ENCODE peak calls at places on chromosomes 16 and 17, in six cellular contexts. V is PC-9; B is AG04450; W is CD4-positive, alpha-beta T cell; S is choroid plexus epithelial cell; H is B cell. Q is an unnamed sample.

GRCh38 chr17:13420294-13421277 is 181.1 kb downstream of the HS3ST3A1 start:
- DNase-seq in B (peak), V (no peak), S (peak), W (no peak), H (no peak), Q (no peak)

GRCh38 chr16:78407191-78407590 is 307.7 kb downstream of the WWOX start:
- DNase-seq in B (no peak), S (peak), V (no peak), W (no peak), H (no peak), Q (no peak)

GRCh38 chr17:36068524-36068923 is 4.5 kb downstream of the CCL18 start:
- DNase-seq in V (no peak), H (no peak), W (no peak), S (no peak), B (no peak), Q (no peak)

GRCh38 chr17:17343160-17343735 is 40.1 kb downstream of the NT5M start:
- DNase-seq in H (no peak), V (no peak), S (no peak), B (no peak), W (no peak), Q (no peak)

GRCh38 chr16:30700491-30700890 is 1.5 kb downstream of the SRCAP start:
- DNase-seq in S (peak), V (no peak), W (no peak), H (no peak), B (no peak), Q (no peak)

GRCh38 chr17:67636841-67637240 is 80.9 kb upstream of the NOL11 start:
- DNase-seq in V (no peak), S (peak), H (no peak), W (no peak), B (no peak), Q (no peak)

GRCh38 chr17:8935194-8935593 is 30.3 kb downstream of the PIK3R5 start:
- DNase-seq in W (no peak), H (peak), S (no peak), B (no peak), V (no peak), Q (no peak)

GRCh38 chr16:616771-617586 is 13.8 kb upstream of the WFIKKN1 start:
- DNase-seq in B (no peak), S (no peak), H (no peak), W (no peak), V (no peak), Q (no peak)

GRCh38 chr17:43104665-43105064 is 20.5 kb downstream of the BRCA1 start:
- DNase-seq in V (no peak), S (no peak), H (no peak), B (no peak), W (no peak), Q (no peak)

GRCh38 chr16:59192551-59193199 is 458.6 kb upstream of the GOT2 start:
- DNase-seq in W (peak), B (no peak), V (peak), H (no peak), S (peak), Q (peak)

GRCh38 chr17:72978593-72979218 is 113.8 kb downstream of the SLC39A11 start:
- DNase-seq in H (no peak), B (no peak), S (peak), V (no peak), W (no peak), Q (no peak)

GRCh38 chr17:13333661-13334060 is 268.1 kb downstream of the HS3ST3A1 start:
- DNase-seq in W (no peak), S (no peak), V (no peak), B (no peak), H (no peak), Q (no peak)

GRCh38 chr16:22300427-22301071 is 3.3 kb downstream of the POLR3E start:
- DNase-seq in V (peak), H (peak), S (peak), W (peak), B (peak), Q (peak)

GRCh38 chr16:65069766-65070165 is 52.1 kb downstream of the CDH11 start:
- DNase-seq in B (no peak), W (no peak), H (no peak), S (peak), V (no peak), Q (no peak)

GRCh38 chr17:58303981-58304734 is 23.4 kb upstream of the MPO start:
- DNase-seq in H (peak), W (peak), B (no peak), V (peak), S (peak), Q (peak)
- TF ChIP-seq CTCF in H (peak), W (peak), B (peak), V (peak), S (peak), Q (peak)

GRCh38 chr17:74288785-74289184 is 14.8 kb downstream of the DNAI2 start:
- DNase-seq in V (no peak), B (no peak), H (no peak), S (no peak), W (no peak), Q (no peak)
- TF ChIP-seq CTCF in V (no peak), B (no peak), H (no peak), S (no peak), W (no peak), Q (no peak)

GRCh38 chr17:49548506-49549310 is 27.0 kb upstream of the NXPH3 start:
- DNase-seq in B (no peak), H (no peak), S (peak), V (peak), W (no peak), Q (peak)

GRCh38 chr17:49549311-49549605 is 26.4 kb upstream of the NXPH3 start:
- DNase-seq in H (no peak), S (no peak), V (no peak), W (no peak), B (no peak), Q (no peak)

GRCh38 chr17:49546546-49547535 is 28.8 kb upstream of the NXPH3 start:
- DNase-seq in B (no peak), H (no peak), S (no peak), V (no peak), W (no peak), Q (no peak)

GRCh38 chr17:49547566-49547965 is 28.1 kb upstream of the NXPH3 start:
- DNase-seq in W (no peak), B (no peak), S (peak), V (no peak), H (no peak), Q (no peak)

GRCh38 chr17:49548051-49548505 is 27.6 kb upstream of the NXPH3 start:
- DNase-seq in H (no peak), S (no peak), W (no peak), B (no peak), V (no peak), Q (no peak)
- TF ChIP-seq CTCF in H (no peak), S (no peak), W (no peak), B (no peak), V (no peak), Q (no peak)

DNA sequence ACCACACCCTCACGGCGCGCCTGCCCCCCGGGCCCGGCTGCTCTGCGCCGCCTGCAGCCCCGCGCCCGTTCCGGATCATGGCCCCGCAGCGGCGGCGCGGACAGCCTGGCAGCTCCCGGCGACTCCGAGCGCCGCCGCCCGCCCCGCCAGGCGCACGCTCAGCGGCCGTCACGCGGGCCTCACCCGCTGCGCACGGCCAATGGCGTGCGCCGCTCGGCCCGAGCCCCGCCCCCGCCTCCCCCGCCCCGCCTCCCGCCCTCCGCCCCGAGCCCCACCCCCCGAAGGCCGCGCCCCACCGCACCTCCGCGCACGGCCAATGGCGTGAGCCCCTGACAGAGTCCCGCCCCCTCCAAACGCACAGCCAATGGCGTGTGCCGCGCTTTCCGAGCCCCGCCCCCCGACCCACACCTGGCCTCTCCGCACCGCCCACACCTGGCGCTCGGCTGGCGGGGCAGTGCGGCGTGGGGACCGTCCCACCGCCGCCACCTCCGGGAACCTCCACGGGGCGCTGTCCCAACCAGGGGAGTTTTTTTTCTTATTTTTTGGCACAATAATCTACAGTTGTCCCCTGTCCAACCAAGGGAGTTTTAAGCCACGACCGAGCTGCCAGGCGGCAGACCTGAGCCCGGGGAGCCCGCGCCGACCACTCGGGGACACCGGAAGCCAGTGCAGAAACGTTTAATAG is at the start of gene PCYT2:
- DNase-seq in S (peak), V (peak), W (peak), H (peak), B (peak), Q (peak)
- TF ChIP-seq CTCF in S (no peak), V (no peak), W (no peak), H (no peak), B (no peak), Q (no peak)

Q was measured in glutamatergic neuron.